ENCODE peak calls at places on chromosome 9, in seven cellular contexts. J is activated T-cell treated with anti-CD3 and anti-CD28 coated beads, Interleukin-2, amount 50 U/mL, for 4 hours; G is brain microvascular endothelial cell; C is ACHN; T is stimulated activated CD8-positive, alpha-beta memory T cell treated with anti-CD3 and anti-CD28 coated beads, Interleukin-4, amount 100 ng/mL, for 24 hours; E is pancreas; A is left colon. Z is an unnamed sample.

GRCh38 chr9:118734696-118735095 is 634.5 kb downstream of the BRINP1 start:
- DNase-seq in J (no peak), G (no peak), C (no peak), T (no peak), E (no peak), A (no peak), Z (no peak)

GRCh38 chr9:70110194-70111041 is 66.8 kb downstream of the MAMDC2 start:
- DNase-seq in J (no peak), G (no peak), C (peak), T (no peak), E (no peak), A (peak), Z (no peak)

GRCh38 chr9:128103589-128103962 is 24.0 kb downstream of the PTGES2 start:
- DNase-seq in J (peak), G (no peak), C (no peak), T (no peak), E (no peak), A (no peak), Z (no peak)

GRCh38 chr9:84166828-84167400 is 173.6 kb downstream of the SLC28A3 start:
- DNase-seq in J (no peak), G (no peak), C (no peak), T (no peak), E (no peak), A (no peak), Z (no peak)

GRCh38 chr9:34139477-34140146 is 13.1 kb upstream of the DCAF12 start:
- DNase-seq in J (no peak), G (peak), C (peak), T (no peak), E (peak), A (no peak), Z (peak)

GRCh38 chr9:131390990-131391389 is 2.9 kb upstream of the PRRC2B start:
- DNase-seq in J (no peak), G (no peak), C (no peak), T (no peak), E (no peak), A (no peak), Z (peak)

GRCh38 chr9:84998639-84999038 is 329.1 kb downstream of the NTRK2 start:
- DNase-seq in J (no peak), G (no peak), C (no peak), T (no peak), E (no peak), A (no peak), Z (no peak)

GRCh38 chr9:133584559-133585476 is 24.4 kb downstream of the FAM163B start:
- DNase-seq in J (no peak), G (no peak), C (no peak), T (no peak), E (no peak), A (no peak), Z (no peak)

GRCh38 chr9:115002371-115003120 is 72.2 kb upstream of the TNFSF8 start:
- DNase-seq in J (no peak), G (no peak), C (no peak), T (no peak), E (no peak), A (no peak), Z (no peak)

GRCh38 chr9:93218161-93218560 is 34.2 kb downstream of the WNK2 start:
- DNase-seq in J (no peak), G (no peak), C (no peak), T (no peak), E (no peak), A (peak), Z (no peak)

GRCh38 chr9:135296783-135297715 is 182.5 kb upstream of the PPP1R26 start:
- DNase-seq in J (no peak), G (no peak), C (no peak), T (no peak), E (peak), A (peak), Z (no peak)

GRCh38 chr9:85262333-85262732 is 479.4 kb downstream of the AGTPBP1 start:
- DNase-seq in J (no peak), G (no peak), C (no peak), T (no peak), E (peak), A (no peak), Z (no peak)

GRCh38 chr9:98494852-98495251 is 213.9 kb downstream of the GABBR2 start:
- DNase-seq in J (no peak), G (no peak), C (no peak), T (no peak), E (no peak), A (no peak), Z (no peak)

GRCh38 chr9:126733005-126733404 is 71.8 kb upstream of the ZBTB43 start:
- DNase-seq in J (no peak), G (no peak), C (no peak), T (no peak), E (no peak), A (no peak), Z (no peak)

GRCh38 chr9:126650404-126650804 is 36.7 kb downstream of the LMX1B start:
- DNase-seq in J (no peak), G (no peak), C (no peak), T (no peak), E (no peak), A (no peak), Z (no peak)

GRCh38 chr9:121322037-121322736 is 47.9 kb downstream of the STOM start:
- DNase-seq in J (no peak), G (peak), C (peak), T (no peak), E (no peak), A (no peak), Z (no peak)

GRCh38 chr9:137307255-137308101 is 5.4 kb upstream of the NRARP start:
- DNase-seq in J (no peak), G (no peak), C (no peak), T (no peak), E (peak), A (peak), Z (no peak)

GRCh38 chr9:38388283-38389223 is 3.9 kb upstream of the ALDH1B1 start:
- DNase-seq in J (no peak), G (no peak), C (no peak), T (no peak), E (no peak), A (no peak), Z (no peak)

GRCh38 chr9:95980262-95981125 is 105.0 kb downstream of the ERCC6L2 start:
- DNase-seq in J (no peak), G (no peak), C (no peak), T (no peak), E (no peak), A (no peak), Z (no peak)

GRCh38 chr9:83669067-83669466 is 38.7 kb downstream of the UBQLN1 start:
- DNase-seq in J (no peak), G (no peak), C (no peak), T (no peak), E (no peak), A (no peak), Z (no peak)

GRCh38 chr9:10251490-10251889 is 361.3 kb downstream of the PTPRD start:
- DNase-seq in J (no peak), G (peak), C (no peak), T (no peak), E (no peak), A (no peak), Z (no peak)

GRCh38 chr9:77435688-77436087 is 212.4 kb downstream of the GNA14 start:
- DNase-seq in J (no peak), G (peak), C (no peak), T (no peak), E (no peak), A (no peak), Z (no peak)

GRCh38 chr9:113542016-113542415 is 78.5 kb downstream of the RGS3 start:
- DNase-seq in J (no peak), G (no peak), C (no peak), T (no peak), E (no peak), A (peak), Z (no peak)

GRCh38 chr9:92524881-92525280 is 10.9 kb downstream of the ECM2 start:
- DNase-seq in J (no peak), G (no peak), C (no peak), T (no peak), E (no peak), A (no peak), Z (no peak)

GRCh38 chr9:2925016-2925415 is 81.1 kb upstream of the PUM3 start:
- DNase-seq in J (no peak), G (no peak), C (no peak), T (no peak), E (no peak), A (no peak), Z (no peak)

GRCh38 chr9:14538529-14538928 is 154.7 kb downstream of the ZDHHC21 start:
- DNase-seq in J (no peak), G (no peak), C (no peak), T (no peak), E (no peak), A (no peak), Z (no peak)

GRCh38 chr9:21686738-21687137 is 115.7 kb upstream of the MTAP start:
- DNase-seq in J (no peak), G (no peak), C (no peak), T (no peak), E (no peak), A (no peak), Z (no peak)

GRCh38 chr9:114694146-114694545 is 12.2 kb upstream of the TEX48 start:
- DNase-seq in J (no peak), G (no peak), C (no peak), T (no peak), E (no peak), A (no peak), Z (no peak)

GRCh38 chr9:99730063-99730462 is 91.6 kb upstream of the NR4A3 start:
- DNase-seq in J (no peak), G (no peak), C (no peak), T (no peak), E (no peak), A (no peak), Z (no peak)

GRCh38 chr9:88989961-88990570 is 1.2 kb upstream of the S1PR3 start:
- DNase-seq in J (no peak), G (no peak), C (no peak), T (no peak), E (no peak), A (no peak), Z (no peak)

Z was measured in stomach.